ENCODE peak calls at places on chromosomes 2 and 18, in ten cellular contexts. M, X, D, P, F, T, C, S, W and A are unnamed samples. For H3K4me1, the result is how much of the 10 kb centered on the place peaks cover.

GRCh38 chr2:80199504-80199903 is 105.0 kb downstream of the LRRTM1 start:
- DNase-seq in M (no peak), X (no peak), D (no peak), P (no peak), F (no peak), T (no peak), C (no peak), S (no peak), W (no peak), A (no peak)

GRCh38 chr2:105458076-105458475 is 59.2 kb upstream of the FHL2 start:
- DNase-seq in M (no peak), X (no peak), D (no peak), P (no peak), F (no peak), T (no peak), C (no peak), S (no peak), W (no peak), A (no peak)

GRCh38 chr2:88180594-88181240 is 10.6 kb downstream of the THNSL2 start:
- DNase-seq in M (no peak), X (no peak), D (no peak), P (no peak), F (no peak), T (no peak), C (no peak), S (no peak), W (no peak), A (no peak)

GRCh38 chr18:50803579-50803978 is 16.2 kb downstream of the MRO start:
- DNase-seq in M (no peak), X (no peak), D (no peak), P (no peak), F (no peak), T (no peak), C (no peak), S (no peak), W (no peak), A (no peak)

GRCh38 chr2:121386707-121387106 is 101.7 kb upstream of the TFCP2L1 start:
- DNase-seq in M (no peak), X (no peak), D (no peak), P (no peak), F (no peak), T (no peak), C (no peak), S (no peak), W (no peak), A (no peak)

GRCh38 chr2:178845565-178846457 is 38.6 kb upstream of the TTN start:
- DNase-seq in M (no peak), X (no peak), D (no peak), P (no peak), F (no peak), T (no peak), C (no peak), S (no peak), W (no peak), A (no peak)

GRCh38 chr2:234091432-234091879 is 41.0 kb downstream of the SPP2 start:
- DNase-seq in M (no peak), X (no peak), D (no peak), P (no peak), F (no peak), T (no peak), C (no peak), S (no peak), W (peak), A (no peak)

GRCh38 chr2:73203055-73203681 is 794 bp downstream of the NOTO start:
- DNase-seq in M (no peak), X (peak), D (no peak), P (no peak), F (no peak), T (no peak), C (peak), S (no peak), W (no peak), A (no peak)

GRCh38 chr2:160245614-160246156 is 45.6 kb upstream of the ITGB6 start:
- DNase-seq in M (no peak), X (peak), D (no peak), P (no peak), F (no peak), T (no peak), C (no peak), S (no peak), W (no peak), A (no peak)

GRCh38 chr2:178819992-178820391 is 12.8 kb upstream of the TTN start:
- DNase-seq in M (no peak), X (no peak), D (no peak), P (no peak), F (no peak), T (no peak), C (no peak), S (no peak), W (no peak), A (no peak)

GRCh38 chr2:157662401-157662800 is 33.7 kb upstream of the ACVR1C start:
- DNase-seq in M (no peak), X (no peak), D (no peak), P (no peak), F (no peak), T (no peak), C (no peak), S (no peak), W (no peak), A (no peak)

GRCh38 chr2:44825702-44826101 is 115.8 kb upstream of the SIX3 start:
- DNase-seq in M (peak), X (no peak), D (no peak), P (no peak), F (no peak), T (no peak), C (no peak), S (no peak), W (no peak), A (no peak)

GRCh38 chr2:167718560-167718959 is 528.8 kb downstream of the STK39 start:
- DNase-seq in M (no peak), X (no peak), D (no peak), P (no peak), F (no peak), T (no peak), C (no peak), S (no peak), W (no peak), A (no peak)

GRCh38 chr2:145286716-145287115 is 766.8 kb upstream of the ZEB2 start:
- DNase-seq in M (no peak), X (no peak), D (no peak), P (no peak), F (no peak), T (no peak), C (no peak), S (no peak), W (no peak), A (no peak)

GRCh38 chr2:163878718-163879117 is 142.9 kb upstream of the FIGN start:
- DNase-seq in M (no peak), X (peak), D (no peak), P (peak), F (no peak), T (no peak), C (peak), S (peak), W (peak), A (no peak)

GRCh38 chr2:134917219-134917957 is 1.2 kb upstream of the CCNT2 start:
- DNase-seq in M (peak), X (peak), D (no peak), P (no peak), F (no peak), T (peak), C (no peak), S (peak), W (no peak), A (no peak)

GRCh38 chr2:241949736-241950412 is 80.3 kb downstream of the RTP5 start:
- DNase-seq in M (no peak), X (no peak), D (no peak), P (no peak), F (no peak), T (no peak), C (no peak), S (no peak), W (no peak), A (no peak)

GRCh38 chr2:207881902-207882301 is 112.2 kb upstream of the FZD5 start:
- DNase-seq in M (no peak), X (no peak), D (no peak), P (no peak), F (no peak), T (no peak), C (no peak), S (no peak), W (no peak), A (peak)

GRCh38 chr2:27756544-27757498 is 14.7 kb upstream of the MRPL33 start:
- DNase-seq in M (no peak), X (peak), D (no peak), P (no peak), F (peak), T (no peak), C (no peak), S (no peak), W (no peak), A (no peak)

GRCh38 chr2:46326231-46326980 is 29.2 kb downstream of the EPAS1 start:
- DNase-seq in M (no peak), X (peak), D (no peak), P (peak), F (no peak), T (no peak), C (no peak), S (peak), W (no peak), A (no peak)

GRCh38 chr2:108607706-108608301 is 73.5 kb downstream of the LIMS1 start:
- DNase-seq in M (no peak), X (peak), D (no peak), P (peak), F (no peak), T (no peak), C (peak), S (peak), W (peak), A (no peak)

GRCh38 chr2:232365621-232366321 is 12.8 kb upstream of the ALPP start:
- DNase-seq in M (no peak), X (peak), D (peak), P (peak), F (no peak), T (peak), C (peak), S (peak), W (no peak), A (no peak)

GRCh38 chr2:33275689-33276444 is 200.6 kb upstream of the RASGRP3 start:
- DNase-seq in M (no peak), X (peak), D (peak), P (peak), F (no peak), T (no peak), C (peak), S (peak), W (peak), A (no peak)

GRCh38 chr18:26457611-26458350 is 90.6 kb downstream of the KCTD1 start:
- DNase-seq in M (no peak), X (no peak), D (no peak), P (peak), F (no peak), T (no peak), C (no peak), S (no peak), W (no peak), A (peak)

GRCh38 chr18:51195602-51196115 is 1.8 kb downstream of the MEX3C start:
- DNase-seq in M (peak), X (peak), D (peak), P (peak), F (no peak), T (no peak), C (peak), S (peak), W (no peak), A (no peak)

GRCh38 chr2:144162652-144163051 is 357.3 kb downstream of the ZEB2 start:
- DNase-seq in M (peak), X (peak), D (no peak), P (no peak), F (no peak), T (no peak), C (no peak), S (peak), W (peak), A (no peak)

GRCh38 chr2:173122936-173123335 is 47.3 kb downstream of the MAP3K20 start:
- DNase-seq in M (no peak), X (no peak), D (no peak), P (no peak), F (no peak), T (no peak), C (no peak), S (no peak), W (no peak), A (no peak)

GRCh38 chr2:165401285-165401852 is 68.1 kb upstream of the CSRNP3 start:
- DNase-seq in M (no peak), X (no peak), D (no peak), P (peak), F (no peak), T (no peak), C (peak), S (peak), W (no peak), A (no peak)

GRCh38 chr2:140316345-140316744 is 1536.2 kb upstream of the NXPH2 start:
- DNase-seq in M (no peak), X (no peak), D (no peak), P (no peak), F (no peak), T (no peak), C (no peak), S (no peak), W (no peak), A (no peak)

GRCh38 chr2:45199973-45200372 is 190.7 kb upstream of the SIX2 start:
- DNase-seq in M (no peak), X (no peak), D (no peak), P (no peak), F (no peak), T (no peak), C (no peak), S (no peak), W (no peak), A (peak)

GRCh38 chr2:178834086-178834485 is 26.9 kb upstream of the TTN start:
- DNase-seq in M (no peak), X (no peak), D (no peak), P (no peak), F (no peak), T (no peak), C (no peak), S (no peak), W (no peak), A (no peak)

GRCh38 chr2:71925268-71926097 is 222.2 kb downstream of the CYP26B1 start:
- DNase-seq in M (no peak), X (no peak), D (no peak), P (no peak), F (no peak), T (no peak), C (no peak), S (no peak), W (no peak), A (no peak)

GRCh38 chr2:19538411-19538963 is 180.1 kb upstream of the OSR1 start:
- DNase-seq in M (peak), X (no peak), D (peak), P (no peak), F (no peak), T (no peak), C (no peak), S (peak), W (peak), A (peak)

GRCh38 chr18:8319798-8320477 is 289.3 kb upstream of the RAB12 start:
- DNase-seq in M (no peak), X (no peak), D (no peak), P (no peak), F (no peak), T (no peak), C (no peak), S (no peak), W (no peak), A (no peak)

GRCh38 chr2:222315443-222316121 is 16.8 kb upstream of the PAX3 start:
- DNase-seq in M (no peak), X (no peak), D (no peak), P (no peak), F (no peak), T (no peak), C (peak), S (no peak), W (no peak), A (no peak)

GRCh38 chr2:97011977-97012569 is 25.7 kb upstream of the FAM178B start:
- DNase-seq in M (no peak), X (no peak), D (peak), P (no peak), F (no peak), T (no peak), C (peak), S (peak), W (no peak), A (no peak)

GRCh38 chr2:66872056-66872821 is 437.3 kb downstream of the MEIS1 start:
- DNase-seq in M (no peak), X (no peak), D (no peak), P (no peak), F (no peak), T (no peak), C (no peak), S (no peak), W (no peak), A (no peak)

GRCh38 chr18:3246636-3247242 is 862 bp upstream of the MYL12A start:
- DNase-seq in M (peak), X (peak), D (no peak), P (peak), F (no peak), T (peak), C (no peak), S (no peak), W (no peak), A (no peak)

GRCh38 chr2:59830601-59831000 is 722.9 kb downstream of the BCL11A start:
- DNase-seq in M (no peak), X (no peak), D (no peak), P (no peak), F (no peak), T (no peak), C (no peak), S (no peak), W (no peak), A (no peak)

DNA sequence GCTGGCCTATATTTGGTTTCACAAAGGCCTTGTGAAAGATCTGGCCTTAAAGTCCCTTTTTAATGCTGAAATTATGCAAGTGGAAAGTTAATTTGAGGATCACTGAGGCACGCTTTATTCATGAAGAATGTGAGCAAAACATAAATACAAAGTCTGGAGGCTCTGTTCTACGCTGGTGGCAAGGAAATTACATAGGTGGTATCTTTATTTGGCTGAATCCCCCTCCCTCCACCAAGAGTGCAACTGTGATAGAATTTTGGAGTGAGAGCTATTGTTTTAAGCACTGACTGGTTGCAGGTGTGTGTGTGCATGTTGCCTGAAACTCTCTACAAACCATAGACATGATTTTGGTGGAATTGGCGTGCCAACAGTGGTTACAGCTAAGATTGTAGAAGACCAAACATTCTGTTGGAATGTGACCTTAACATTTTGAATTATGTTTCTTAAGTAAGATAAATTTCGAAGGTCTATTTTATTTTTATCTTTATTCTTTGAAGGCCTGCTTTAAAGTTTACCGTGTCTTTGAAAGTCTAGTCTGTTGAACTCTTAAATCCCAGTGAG is 114.3 kb downstream of the SPTBN1 start:
- DNase-seq in M (no peak), X (no peak), D (no peak), P (no peak), F (no peak), T (no peak), C (no peak), S (no peak), W (no peak), A (no peak)
- H3K4me1 ChIP-seq in M (half or more), X (half or more), D (half or more), P (under half), F (half or more), T (under half), C (half or more), S (half or more), W (half or more), A (half or more)

GRCh38 chr2:6642011-6642410 is 223.7 kb downstream of the CMPK2 start:
- DNase-seq in M (no peak), X (no peak), D (no peak), P (no peak), F (no peak), T (no peak), C (no peak), S (no peak), W (no peak), A (peak)

GRCh38 chr2:6639870-6640639 is 225.7 kb downstream of the CMPK2 start:
- DNase-seq in M (no peak), X (no peak), D (no peak), P (no peak), F (no peak), T (no peak), C (no peak), S (no peak), W (no peak), A (peak)

DNA sequence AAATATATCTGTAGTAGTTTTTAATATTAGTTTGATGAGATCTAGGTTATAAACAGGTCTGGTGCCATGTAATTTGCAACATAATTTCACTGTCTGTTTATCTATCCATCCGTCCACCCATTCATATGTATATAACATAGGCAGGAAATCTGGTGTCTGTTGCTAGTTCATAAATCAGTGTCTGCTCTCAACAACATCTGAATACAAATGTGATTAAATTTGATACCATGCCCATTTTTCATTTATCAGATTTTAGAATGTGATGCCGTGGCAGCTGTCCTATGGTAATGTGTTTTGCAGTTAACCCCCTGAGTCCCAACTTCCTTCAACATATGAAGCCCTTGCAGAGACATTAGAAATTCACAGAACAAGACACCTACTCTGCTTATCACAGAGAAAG is 228.4 kb downstream of the CMPK2 start:
- DNase-seq in M (no peak), X (no peak), D (no peak), P (no peak), F (no peak), T (no peak), C (peak), S (no peak), W (no peak), A (no peak)
- TF ChIP-seq EP300 in M (no peak), X (no peak), D (no peak), P (no peak), F (no peak), T (no peak), C (no peak), S (no peak), W (no peak), A (no peak)

GRCh38 chr2:197145471-197146056 is 165.0 kb downstream of the ANKRD44 start:
- DNase-seq in M (peak), X (no peak), D (no peak), P (no peak), F (no peak), T (no peak), C (no peak), S (no peak), W (no peak), A (no peak)

GRCh38 chr2:197149546-197149945 is 161.0 kb downstream of the ANKRD44 start:
- DNase-seq in M (no peak), X (no peak), D (no peak), P (no peak), F (no peak), T (no peak), C (no peak), S (no peak), W (no peak), A (no peak)

GRCh38 chr2:197147942-197148341 is 162.6 kb downstream of the ANKRD44 start:
- DNase-seq in M (no peak), X (no peak), D (no peak), P (no peak), F (no peak), T (no peak), C (peak), S (no peak), W (no peak), A (no peak)

GRCh38 chr2:197148401-197148800 is 162.2 kb downstream of the ANKRD44 start:
- DNase-seq in M (no peak), X (no peak), D (no peak), P (no peak), F (no peak), T (no peak), C (peak), S (no peak), W (no peak), A (no peak)

GRCh38 chr2:197146995-197147394 is 163.6 kb downstream of the ANKRD44 start:
- DNase-seq in M (no peak), X (no peak), D (no peak), P (no peak), F (no peak), T (no peak), C (no peak), S (no peak), W (no peak), A (no peak)
- H3K4me1 ChIP-seq in M (half or more), X (under half), D (under half), P (under half), F (under half), T (under half), C (under half), S (under half), W (under half), A (under half)

GRCh38 chr2:137165968-137166367 is 400.6 kb downstream of the THSD7B start:
- DNase-seq in M (no peak), X (no peak), D (no peak), P (no peak), F (no peak), T (no peak), C (no peak), S (no peak), W (no peak), A (no peak)

GRCh38 chr2:137168564-137168963 is 403.2 kb downstream of the THSD7B start:
- DNase-seq in M (no peak), X (no peak), D (no peak), P (no peak), F (no peak), T (no peak), C (no peak), S (no peak), W (no peak), A (no peak)

GRCh38 chr2:137173514-137173913 is 408.2 kb downstream of the THSD7B start:
- DNase-seq in M (no peak), X (no peak), D (no peak), P (no peak), F (no peak), T (no peak), C (no peak), S (peak), W (no peak), A (no peak)

GRCh38 chr2:137172162-137172561 is 406.8 kb downstream of the THSD7B start:
- DNase-seq in M (no peak), X (no peak), D (no peak), P (no peak), F (no peak), T (no peak), C (no peak), S (peak), W (no peak), A (no peak)

DNA sequence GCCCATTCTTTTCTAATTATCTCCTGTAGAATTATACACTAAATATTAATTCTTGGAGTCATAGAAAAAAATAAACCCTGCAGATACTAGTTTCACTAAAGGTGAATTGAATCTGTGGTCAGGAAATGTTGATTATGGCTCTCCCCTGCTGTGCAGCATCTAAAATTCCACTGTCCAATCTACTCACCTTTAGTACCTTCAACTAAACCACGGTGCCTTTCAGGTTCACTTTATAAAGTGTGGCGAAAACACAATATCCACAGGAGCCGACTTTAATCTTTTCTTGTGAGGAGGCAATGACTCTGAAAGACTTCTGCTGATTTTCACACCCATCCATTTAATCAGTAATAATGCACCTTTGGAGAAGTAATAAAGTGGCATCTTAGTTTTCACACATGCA is 402.3 kb downstream of the THSD7B start:
- DNase-seq in M (no peak), X (no peak), D (no peak), P (no peak), F (no peak), T (no peak), C (no peak), S (no peak), W (no peak), A (no peak)
- TF ChIP-seq EP300 in M (no peak), X (no peak), D (no peak), P (no peak), F (no peak), T (no peak), C (no peak), S (no peak), W (no peak), A (no peak)